ENCODE peak calls at places on chromosomes 5 and 9, in eight cellular contexts. One of them, this sample, is unnamed.
A peak's percentile ranks its signal among the peaks of the same experiment; 100 is the strongest.

GRCh38 chr5:154571325-154572035 is 93.5 kb upstream of the HAND1 start:
- DNase-seq in activated CD4-positive, alpha-beta T cell treated with anti-CD3 and anti-CD28 coated beads for 24 hours: no peak
- DNase-seq in germinal center: no peak
- DNase-seq in adrenal gland: no peak
- DNase-seq in PC-3: no peak
- DNase-seq in kidney glomerular epithelial cell: no peak
- DNase-seq in Calu3: no peak
- DNase-seq in Kasumi-1: no peak
- DNase-seq in this sample: no peak

GRCh38 chr5:170491479-170491878 is 12.3 kb upstream of the KCNIP1 start:
- DNase-seq in activated CD4-positive, alpha-beta T cell treated with anti-CD3 and anti-CD28 coated beads for 24 hours: no peak
- DNase-seq in germinal center: no peak
- DNase-seq in adrenal gland: peak; percentile 26
- DNase-seq in PC-3: peak; percentile 79
- DNase-seq in kidney glomerular epithelial cell: peak; percentile 95
- DNase-seq in Calu3: peak; percentile 23
- DNase-seq in Kasumi-1: peak; percentile 97
- DNase-seq in this sample: no peak

GRCh38 chr5:75603421-75603820 is 7.8 kb upstream of the ANKDD1B start:
- DNase-seq in activated CD4-positive, alpha-beta T cell treated with anti-CD3 and anti-CD28 coated beads for 24 hours: no peak
- DNase-seq in germinal center: no peak
- DNase-seq in adrenal gland: no peak
- DNase-seq in PC-3: no peak
- DNase-seq in kidney glomerular epithelial cell: peak; percentile 34
- DNase-seq in Calu3: no peak
- DNase-seq in Kasumi-1: no peak
- DNase-seq in this sample: no peak

GRCh38 chr5:66807743-66808142 is 211.6 kb downstream of the MAST4 start:
- DNase-seq in activated CD4-positive, alpha-beta T cell treated with anti-CD3 and anti-CD28 coated beads for 24 hours: no peak
- DNase-seq in germinal center: no peak
- DNase-seq in adrenal gland: peak; percentile 49
- DNase-seq in PC-3: peak; percentile 63
- DNase-seq in kidney glomerular epithelial cell: peak; percentile 85
- DNase-seq in Calu3: peak; percentile 42
- DNase-seq in Kasumi-1: no peak
- DNase-seq in this sample: no peak

GRCh38 chr9:109092051-109092580 is 27.6 kb downstream of the TMEM245 start:
- DNase-seq in activated CD4-positive, alpha-beta T cell treated with anti-CD3 and anti-CD28 coated beads for 24 hours: no peak
- DNase-seq in germinal center: no peak
- DNase-seq in adrenal gland: no peak
- DNase-seq in PC-3: no peak
- DNase-seq in kidney glomerular epithelial cell: no peak
- DNase-seq in Calu3: no peak
- DNase-seq in Kasumi-1: no peak
- DNase-seq in this sample: no peak

GRCh38 chr5:174058433-174059122 is 13.1 kb downstream of the NSG2 start:
- DNase-seq in activated CD4-positive, alpha-beta T cell treated with anti-CD3 and anti-CD28 coated beads for 24 hours: no peak
- DNase-seq in germinal center: no peak
- DNase-seq in adrenal gland: no peak
- DNase-seq in PC-3: no peak
- DNase-seq in kidney glomerular epithelial cell: no peak
- DNase-seq in Calu3: no peak
- DNase-seq in Kasumi-1: no peak
- DNase-seq in this sample: no peak

GRCh38 chr9:77063645-77064285 is 44.3 kb downstream of the FOXB2 start:
- DNase-seq in activated CD4-positive, alpha-beta T cell treated with anti-CD3 and anti-CD28 coated beads for 24 hours: no peak
- DNase-seq in germinal center: no peak
- DNase-seq in adrenal gland: no peak
- DNase-seq in PC-3: peak; percentile 70
- DNase-seq in kidney glomerular epithelial cell: peak; percentile 40
- DNase-seq in Calu3: no peak
- DNase-seq in Kasumi-1: no peak
- DNase-seq in this sample: no peak

GRCh38 chr5:82105457-82105856 is 133.6 kb downstream of the ATG10 start:
- DNase-seq in activated CD4-positive, alpha-beta T cell treated with anti-CD3 and anti-CD28 coated beads for 24 hours: no peak
- DNase-seq in germinal center: no peak
- DNase-seq in adrenal gland: no peak
- DNase-seq in PC-3: peak; percentile 5
- DNase-seq in kidney glomerular epithelial cell: no peak
- DNase-seq in Calu3: no peak
- DNase-seq in Kasumi-1: no peak
- DNase-seq in this sample: no peak

GRCh38 chr5:180785794-180786221 is 16.8 kb downstream of the MGAT1 start:
- DNase-seq in activated CD4-positive, alpha-beta T cell treated with anti-CD3 and anti-CD28 coated beads for 24 hours: no peak
- DNase-seq in germinal center: no peak
- DNase-seq in adrenal gland: peak; percentile 59
- DNase-seq in PC-3: peak; percentile 76
- DNase-seq in kidney glomerular epithelial cell: peak; percentile 64
- DNase-seq in Calu3: peak; percentile 53
- DNase-seq in Kasumi-1: peak; percentile 71
- DNase-seq in this sample: no peak

GRCh38 chr5:2295476-2295875 is 412.8 kb upstream of the IRX4 start:
- DNase-seq in activated CD4-positive, alpha-beta T cell treated with anti-CD3 and anti-CD28 coated beads for 24 hours: no peak
- DNase-seq in germinal center: no peak
- DNase-seq in adrenal gland: no peak
- DNase-seq in PC-3: no peak
- DNase-seq in kidney glomerular epithelial cell: no peak
- DNase-seq in Calu3: no peak
- DNase-seq in Kasumi-1: no peak
- DNase-seq in this sample: no peak

GRCh38 chr5:73960426-73960825 is 334.4 kb downstream of the ARHGEF28 start:
- DNase-seq in activated CD4-positive, alpha-beta T cell treated with anti-CD3 and anti-CD28 coated beads for 24 hours: no peak
- DNase-seq in germinal center: no peak
- DNase-seq in adrenal gland: no peak
- DNase-seq in PC-3: no peak
- DNase-seq in kidney glomerular epithelial cell: no peak
- DNase-seq in Calu3: no peak
- DNase-seq in Kasumi-1: no peak
- DNase-seq in this sample: no peak

GRCh38 chr5:43401827-43402226 is 10.4 kb downstream of the CCL28 start:
- DNase-seq in activated CD4-positive, alpha-beta T cell treated with anti-CD3 and anti-CD28 coated beads for 24 hours: no peak
- DNase-seq in germinal center: no peak
- DNase-seq in adrenal gland: no peak
- DNase-seq in PC-3: peak; percentile 43
- DNase-seq in kidney glomerular epithelial cell: no peak
- DNase-seq in Calu3: peak; percentile 55
- DNase-seq in Kasumi-1: peak; percentile 19
- DNase-seq in this sample: no peak

GRCh38 chr9:5886114-5886939 is 4.4 kb upstream of the MLANA start:
- DNase-seq in activated CD4-positive, alpha-beta T cell treated with anti-CD3 and anti-CD28 coated beads for 24 hours: peak; percentile 82
- DNase-seq in germinal center: peak; percentile 85
- DNase-seq in adrenal gland: peak; percentile 74
- DNase-seq in PC-3: peak; percentile 73
- DNase-seq in kidney glomerular epithelial cell: peak; percentile 66
- DNase-seq in Calu3: peak; percentile 82
- DNase-seq in Kasumi-1: peak; percentile 34
- DNase-seq in this sample: peak; percentile 73

GRCh38 chr5:132777209-132778069 is at the start of gene SEPTIN8:
- DNase-seq in activated CD4-positive, alpha-beta T cell treated with anti-CD3 and anti-CD28 coated beads for 24 hours: peak; percentile 27
- DNase-seq in germinal center: peak; percentile 64
- DNase-seq in adrenal gland: peak; percentile 43
- DNase-seq in PC-3: peak; percentile 42
- DNase-seq in kidney glomerular epithelial cell: peak; percentile 8
- DNase-seq in Calu3: peak; percentile 68
- DNase-seq in Kasumi-1: no peak
- DNase-seq in this sample: no peak

GRCh38 chr5:6359941-6360683 is 18.2 kb downstream of the MED10 start:
- DNase-seq in activated CD4-positive, alpha-beta T cell treated with anti-CD3 and anti-CD28 coated beads for 24 hours: no peak
- DNase-seq in germinal center: no peak
- DNase-seq in adrenal gland: no peak
- DNase-seq in PC-3: peak; percentile 59
- DNase-seq in kidney glomerular epithelial cell: no peak
- DNase-seq in Calu3: no peak
- DNase-seq in Kasumi-1: peak; percentile 85
- DNase-seq in this sample: no peak

GRCh38 chr9:120942186-120943001 is 15.8 kb upstream of the TRAF1 start:
- DNase-seq in activated CD4-positive, alpha-beta T cell treated with anti-CD3 and anti-CD28 coated beads for 24 hours: no peak
- DNase-seq in germinal center: no peak
- DNase-seq in adrenal gland: peak; percentile 53
- DNase-seq in PC-3: peak; percentile 83
- DNase-seq in kidney glomerular epithelial cell: peak; percentile 13
- DNase-seq in Calu3: no peak
- DNase-seq in Kasumi-1: no peak
- DNase-seq in this sample: no peak

GRCh38 chr5:32138839-32139493 is 35.2 kb downstream of the GOLPH3 start:
- DNase-seq in activated CD4-positive, alpha-beta T cell treated with anti-CD3 and anti-CD28 coated beads for 24 hours: peak; percentile 66
- DNase-seq in germinal center: no peak
- DNase-seq in adrenal gland: peak; percentile 40
- DNase-seq in PC-3: no peak
- DNase-seq in kidney glomerular epithelial cell: no peak
- DNase-seq in Calu3: no peak
- DNase-seq in Kasumi-1: no peak
- DNase-seq in this sample: no peak

GRCh38 chr9:76466299-76466605 is 7.3 kb downstream of the GCNT1 start:
- DNase-seq in activated CD4-positive, alpha-beta T cell treated with anti-CD3 and anti-CD28 coated beads for 24 hours: no peak
- DNase-seq in germinal center: no peak
- DNase-seq in adrenal gland: no peak
- DNase-seq in PC-3: no peak
- DNase-seq in kidney glomerular epithelial cell: no peak
- DNase-seq in Calu3: no peak
- DNase-seq in Kasumi-1: no peak
- DNase-seq in this sample: no peak

GRCh38 chr5:138979684-138980275 is 104.6 kb upstream of the LRRTM2 start:
- DNase-seq in activated CD4-positive, alpha-beta T cell treated with anti-CD3 and anti-CD28 coated beads for 24 hours: no peak
- DNase-seq in germinal center: no peak
- DNase-seq in adrenal gland: no peak
- DNase-seq in PC-3: no peak
- DNase-seq in kidney glomerular epithelial cell: no peak
- DNase-seq in Calu3: no peak
- DNase-seq in Kasumi-1: no peak
- DNase-seq in this sample: no peak

GRCh38 chr5:93578179-93578812 is 2.7 kb downstream of the NR2F1-AS1 start:
- DNase-seq in activated CD4-positive, alpha-beta T cell treated with anti-CD3 and anti-CD28 coated beads for 24 hours: no peak
- DNase-seq in germinal center: no peak
- DNase-seq in adrenal gland: no peak
- DNase-seq in PC-3: no peak
- DNase-seq in kidney glomerular epithelial cell: no peak
- DNase-seq in Calu3: no peak
- DNase-seq in Kasumi-1: no peak
- DNase-seq in this sample: no peak

GRCh38 chr5:62421414-62421813 is 8.9 kb downstream of the IPO11 start:
- DNase-seq in activated CD4-positive, alpha-beta T cell treated with anti-CD3 and anti-CD28 coated beads for 24 hours: no peak
- DNase-seq in germinal center: no peak
- DNase-seq in adrenal gland: no peak
- DNase-seq in PC-3: no peak
- DNase-seq in kidney glomerular epithelial cell: no peak
- DNase-seq in Calu3: no peak
- DNase-seq in Kasumi-1: no peak
- DNase-seq in this sample: no peak

GRCh38 chr5:33726422-33727165 is 165.2 kb downstream of the ADAMTS12 start:
- DNase-seq in activated CD4-positive, alpha-beta T cell treated with anti-CD3 and anti-CD28 coated beads for 24 hours: no peak
- DNase-seq in germinal center: no peak
- DNase-seq in adrenal gland: no peak
- DNase-seq in PC-3: peak; percentile 19
- DNase-seq in kidney glomerular epithelial cell: no peak
- DNase-seq in Calu3: no peak
- DNase-seq in Kasumi-1: no peak
- DNase-seq in this sample: no peak

GRCh38 chr9:124256517-124257069 is 1.2 kb upstream of the NEK6 start:
- DNase-seq in activated CD4-positive, alpha-beta T cell treated with anti-CD3 and anti-CD28 coated beads for 24 hours: no peak
- DNase-seq in germinal center: no peak
- DNase-seq in adrenal gland: no peak
- DNase-seq in PC-3: peak; percentile 79
- DNase-seq in kidney glomerular epithelial cell: peak; percentile 92
- DNase-seq in Calu3: no peak
- DNase-seq in Kasumi-1: no peak
- DNase-seq in this sample: no peak

GRCh38 chr5:169861934-169862333 is 118.4 kb downstream of the INSYN2B start:
- DNase-seq in activated CD4-positive, alpha-beta T cell treated with anti-CD3 and anti-CD28 coated beads for 24 hours: no peak
- DNase-seq in germinal center: no peak
- DNase-seq in adrenal gland: no peak
- DNase-seq in PC-3: peak; percentile 79
- DNase-seq in kidney glomerular epithelial cell: no peak
- DNase-seq in Calu3: no peak
- DNase-seq in Kasumi-1: no peak
- DNase-seq in this sample: no peak

GRCh38 chr9:134683714-134684374 is 42.2 kb downstream of the COL5A1 start:
- DNase-seq in activated CD4-positive, alpha-beta T cell treated with anti-CD3 and anti-CD28 coated beads for 24 hours: no peak
- DNase-seq in germinal center: no peak
- DNase-seq in adrenal gland: no peak
- DNase-seq in PC-3: no peak
- DNase-seq in kidney glomerular epithelial cell: no peak
- DNase-seq in Calu3: no peak
- DNase-seq in Kasumi-1: no peak
- DNase-seq in this sample: no peak

GRCh38 chr9:94872921-94873511 is 146.5 kb downstream of the AOPEP start:
- DNase-seq in activated CD4-positive, alpha-beta T cell treated with anti-CD3 and anti-CD28 coated beads for 24 hours: no peak
- DNase-seq in germinal center: no peak
- DNase-seq in adrenal gland: no peak
- DNase-seq in PC-3: no peak
- DNase-seq in kidney glomerular epithelial cell: peak; percentile 81
- DNase-seq in Calu3: no peak
- DNase-seq in Kasumi-1: no peak
- DNase-seq in this sample: no peak

GRCh38 chr5:84487963-84488362 is 103.3 kb upstream of the EDIL3 start:
- DNase-seq in activated CD4-positive, alpha-beta T cell treated with anti-CD3 and anti-CD28 coated beads for 24 hours: no peak
- DNase-seq in germinal center: no peak
- DNase-seq in adrenal gland: no peak
- DNase-seq in PC-3: no peak
- DNase-seq in kidney glomerular epithelial cell: peak; percentile 8
- DNase-seq in Calu3: no peak
- DNase-seq in Kasumi-1: no peak
- DNase-seq in this sample: no peak

GRCh38 chr5:32642276-32643002 is 57.1 kb downstream of the SUB1 start:
- DNase-seq in activated CD4-positive, alpha-beta T cell treated with anti-CD3 and anti-CD28 coated beads for 24 hours: no peak
- DNase-seq in germinal center: no peak
- DNase-seq in adrenal gland: no peak
- DNase-seq in PC-3: peak; percentile 79
- DNase-seq in kidney glomerular epithelial cell: peak; percentile 4
- DNase-seq in Calu3: no peak
- DNase-seq in Kasumi-1: no peak
- DNase-seq in this sample: no peak

GRCh38 chr5:151569132-151570046 is 21.7 kb downstream of the FAT2 start:
- DNase-seq in activated CD4-positive, alpha-beta T cell treated with anti-CD3 and anti-CD28 coated beads for 24 hours: no peak
- DNase-seq in germinal center: no peak
- DNase-seq in adrenal gland: no peak
- DNase-seq in PC-3: no peak
- DNase-seq in kidney glomerular epithelial cell: peak; percentile 80
- DNase-seq in Calu3: no peak
- DNase-seq in Kasumi-1: no peak
- DNase-seq in this sample: no peak

GRCh38 chr9:98943682-98944129 is at the start of gene COL15A1:
- DNase-seq in activated CD4-positive, alpha-beta T cell treated with anti-CD3 and anti-CD28 coated beads for 24 hours: no peak
- DNase-seq in germinal center: no peak
- DNase-seq in adrenal gland: peak; percentile 51
- DNase-seq in PC-3: no peak
- DNase-seq in kidney glomerular epithelial cell: no peak
- DNase-seq in Calu3: no peak
- DNase-seq in Kasumi-1: no peak
- DNase-seq in this sample: no peak

GRCh38 chr5:98927988-98928801 is 612 bp downstream of the CHD1 start:
- DNase-seq in activated CD4-positive, alpha-beta T cell treated with anti-CD3 and anti-CD28 coated beads for 24 hours: peak; percentile 41
- DNase-seq in germinal center: peak; percentile 51
- DNase-seq in adrenal gland: peak; percentile 82
- DNase-seq in PC-3: peak; percentile 55
- DNase-seq in kidney glomerular epithelial cell: peak; percentile 21
- DNase-seq in Calu3: peak; percentile 71
- DNase-seq in Kasumi-1: peak; percentile 47
- DNase-seq in this sample: peak; percentile 62

GRCh38 chr9:121929893-121930875 is 162.9 kb downstream of the TTLL11 start:
- DNase-seq in activated CD4-positive, alpha-beta T cell treated with anti-CD3 and anti-CD28 coated beads for 24 hours: no peak
- DNase-seq in germinal center: no peak
- DNase-seq in adrenal gland: no peak
- DNase-seq in PC-3: no peak
- DNase-seq in kidney glomerular epithelial cell: no peak
- DNase-seq in Calu3: no peak
- DNase-seq in Kasumi-1: no peak
- DNase-seq in this sample: no peak

GRCh38 chr5:106312360-106312759 is 1358.4 kb downstream of the EFNA5 start:
- DNase-seq in activated CD4-positive, alpha-beta T cell treated with anti-CD3 and anti-CD28 coated beads for 24 hours: no peak
- DNase-seq in germinal center: no peak
- DNase-seq in adrenal gland: no peak
- DNase-seq in PC-3: peak; percentile 75
- DNase-seq in kidney glomerular epithelial cell: peak; percentile 45
- DNase-seq in Calu3: no peak
- DNase-seq in Kasumi-1: no peak
- DNase-seq in this sample: no peak

GRCh38 chr5:96729156-96729555 is 67.0 kb downstream of the CAST start:
- DNase-seq in activated CD4-positive, alpha-beta T cell treated with anti-CD3 and anti-CD28 coated beads for 24 hours: no peak
- DNase-seq in germinal center: no peak
- DNase-seq in adrenal gland: no peak
- DNase-seq in PC-3: peak; percentile 37
- DNase-seq in kidney glomerular epithelial cell: no peak
- DNase-seq in Calu3: no peak
- DNase-seq in Kasumi-1: peak; percentile 12
- DNase-seq in this sample: no peak